ENCODE peak calls at places on chromosomes 5 and 9, in eight cellular contexts. R is activated T-helper 1 cell treated with Interleukin-2 at 50 U/mL for 16 hours, E is pulmonary artery endothelial cell, K is amniotic stem cell, J is B cell, L is COLO829, I is ELR, T is H7. U is an unnamed sample.
A peak's percentile ranks its signal among the peaks of the same experiment; 100 is the strongest.

GRCh38 chr9:133737071-133737773 is 930 bp downstream of the SARDH start:
- DNase-seq in R (no peak), E (no peak), K (no peak), J (no peak), L (no peak), I (no peak), T (no peak), U (no peak)

GRCh38 chr9:33435821-33436277 is 11.5 kb downstream of the AQP3 start:
- DNase-seq in R (no peak), E (no peak), K (no peak), J (no peak), L (no peak), I (no peak), T (no peak), U (no peak)

GRCh38 chr9:4640027-4640426 is 22.1 kb upstream of the PLPP6 start:
- DNase-seq in R (peak; percentile 10), E (no peak), K (no peak), J (peak; percentile 9), L (peak; percentile 19), I (peak; percentile 36), T (peak; percentile 44), U (no peak)

GRCh38 chr9:70479880-70480291 is 65.4 kb upstream of the KLF9 start:
- DNase-seq in R (no peak), E (no peak), K (no peak), J (no peak), L (no peak), I (peak; percentile 37), T (peak; percentile 61), U (no peak)

GRCh38 chr5:124264499-124264898 is 481.9 kb downstream of the ZNF608 start:
- DNase-seq in R (no peak), E (no peak), K (no peak), J (no peak), L (no peak), I (no peak), T (no peak), U (no peak)

GRCh38 chr5:55110156-55110680 is 7.8 kb downstream of the GZMA start:
- DNase-seq in R (no peak), E (no peak), K (no peak), J (no peak), L (no peak), I (no peak), T (no peak), U (no peak)

GRCh38 chr5:143170977-143171376 is 232.5 kb downstream of the NR3C1 start:
- DNase-seq in R (no peak), E (no peak), K (no peak), J (no peak), L (no peak), I (no peak), T (no peak), U (no peak)

GRCh38 chr9:33778700-33779351 is 16.5 kb upstream of the PRSS3 start:
- DNase-seq in R (peak; percentile 2), E (no peak), K (no peak), J (peak; percentile 68), L (peak; percentile 83), I (peak; percentile 81), T (peak; percentile 79), U (peak; percentile 39)

GRCh38 chr9:842918-843468 is 1.5 kb downstream of the DMRT1 start:
- DNase-seq in R (no peak), E (no peak), K (no peak), J (no peak), L (no peak), I (no peak), T (peak; percentile 81), U (no peak)

GRCh38 chr9:76023715-76024195 is 133.3 kb downstream of the PCSK5 start:
- DNase-seq in R (peak; percentile 10), E (no peak), K (no peak), J (no peak), L (peak; percentile 27), I (no peak), T (no peak), U (no peak)

GRCh38 chr5:5497132-5497748 is 74.8 kb downstream of the ICE1 start:
- DNase-seq in R (no peak), E (no peak), K (peak; percentile 9), J (peak; percentile 48), L (peak; percentile 45), I (peak; percentile 68), T (peak; percentile 82), U (peak; percentile 61)

GRCh38 chr5:172170251-172170701 is 17.7 kb downstream of the STK10 start:
- DNase-seq in R (no peak), E (no peak), K (no peak), J (no peak), L (no peak), I (no peak), T (peak; percentile 2), U (no peak)

GRCh38 chr9:102362463-102363138 is 624.2 kb upstream of the GRIN3A start:
- DNase-seq in R (no peak), E (no peak), K (no peak), J (no peak), L (no peak), I (no peak), T (no peak), U (no peak)

GRCh38 chr9:130185494-130186005 is 13.3 kb downstream of the NCS1 start:
- DNase-seq in R (no peak), E (no peak), K (no peak), J (no peak), L (peak; percentile 47), I (no peak), T (peak; percentile 88), U (peak; percentile 27)

GRCh38 chr5:152113401-152113800 is 188.8 kb upstream of the GLRA1 start:
- DNase-seq in R (peak; percentile 7), E (no peak), K (no peak), J (no peak), L (peak; percentile 2), I (no peak), T (no peak), U (no peak)

GRCh38 chr5:180111273-180111695 is 39.7 kb upstream of the RNF130 start:
- DNase-seq in R (no peak), E (no peak), K (no peak), J (no peak), L (no peak), I (no peak), T (peak; percentile 52), U (no peak)

GRCh38 chr5:110658006-110658405 is 68.5 kb downstream of the TMEM232 start:
- DNase-seq in R (no peak), E (no peak), K (no peak), J (no peak), L (no peak), I (no peak), T (no peak), U (no peak)

GRCh38 chr5:61304611-61305369 is 27.3 kb upstream of the ZSWIM6 start:
- DNase-seq in R (no peak), E (no peak), K (peak; percentile 67), J (no peak), L (no peak), I (peak; percentile 98), T (no peak), U (peak; percentile 88)

GRCh38 chr9:115289757-115290208 is 171.8 kb upstream of the TNC start:
- DNase-seq in R (no peak), E (no peak), K (no peak), J (no peak), L (peak; percentile 20), I (peak; percentile 49), T (no peak), U (peak; percentile 48)

GRCh38 chr5:91007780-91008402 is 375.2 kb downstream of the ARRDC3 start:
- DNase-seq in R (no peak), E (no peak), K (no peak), J (no peak), L (no peak), I (no peak), T (no peak), U (no peak)

GRCh38 chr5:146872191-146872590 is 6.4 kb downstream of the PPP2R2B start:
- DNase-seq in R (no peak), E (no peak), K (no peak), J (no peak), L (no peak), I (no peak), T (no peak), U (no peak)

GRCh38 chr5:9927521-9927997 is 297.4 kb upstream of the TAS2R1 start:
- DNase-seq in R (no peak), E (no peak), K (no peak), J (no peak), L (no peak), I (peak; percentile 56), T (no peak), U (peak; percentile 13)

GRCh38 chr5:67129768-67130167 is 66.8 kb downstream of the CD180 start:
- DNase-seq in R (no peak), E (no peak), K (no peak), J (no peak), L (no peak), I (no peak), T (no peak), U (no peak)

GRCh38 chr9:78054180-78054579 is 22.6 kb upstream of the GNAQ start:
- DNase-seq in R (peak; percentile 18), E (no peak), K (no peak), J (no peak), L (no peak), I (no peak), T (no peak), U (no peak)

GRCh38 chr5:160774646-160775313 is 77.2 kb downstream of the ATP10B start:
- DNase-seq in R (no peak), E (no peak), K (no peak), J (no peak), L (no peak), I (no peak), T (peak; percentile 16), U (no peak)

GRCh38 chr5:79938468-79938867 is 52.6 kb downstream of the MTX3 start:
- DNase-seq in R (no peak), E (no peak), K (no peak), J (no peak), L (no peak), I (no peak), T (no peak), U (no peak)

GRCh38 chr5:177366528-177367322 is 9.0 kb downstream of the RGS14 start:
- DNase-seq in R (no peak), E (peak; percentile 39), K (no peak), J (no peak), L (peak; percentile 36), I (peak; percentile 86), T (peak; percentile 100), U (peak; percentile 73)

GRCh38 chr9:27572918-27573698 is at the start of gene C9orf72:
- DNase-seq in R (peak; percentile 86), E (no peak), K (no peak), J (peak; percentile 92), L (peak; percentile 53), I (peak; percentile 78), T (peak; percentile 92), U (peak; percentile 51)

GRCh38 chr9:34993502-34994428 is 4.2 kb downstream of the DNAJB5 start:
- DNase-seq in R (no peak), E (no peak), K (no peak), J (no peak), L (no peak), I (no peak), T (peak; percentile 76), U (peak; percentile 17)

GRCh38 chr5:8848997-8849585 is 696.8 kb downstream of the SEMA5A start:
- DNase-seq in R (no peak), E (peak; percentile 53), K (peak; percentile 65), J (no peak), L (no peak), I (peak; percentile 91), T (no peak), U (peak; percentile 82)

GRCh38 chr5:14945021-14945420 is 73.4 kb upstream of the ANKH start:
- DNase-seq in R (no peak), E (no peak), K (no peak), J (no peak), L (no peak), I (no peak), T (no peak), U (no peak)

GRCh38 chr5:66989286-66989685 is 207.3 kb downstream of the CD180 start:
- DNase-seq in R (no peak), E (no peak), K (no peak), J (no peak), L (no peak), I (peak; percentile 39), T (no peak), U (peak; percentile 12)

GRCh38 chr9:37295796-37296195 is 126.7 kb upstream of the GRHPR start:
- DNase-seq in R (no peak), E (no peak), K (no peak), J (no peak), L (no peak), I (peak; percentile 27), T (peak; percentile 17), U (no peak)

GRCh38 chr5:74686962-74687751 is 2.1 kb downstream of the HEXB start:
- DNase-seq in R (no peak), E (no peak), K (no peak), J (no peak), L (no peak), I (peak; percentile 73), T (no peak), U (peak; percentile 18)

U was measured in HFFc6.